ENCODE peak calls at places on chromosomes 7 and 10, in ten cellular contexts. B, L, J, A, H, Y, E, N, C and X are unnamed samples.
A peak's percentile ranks its signal among the peaks of the same experiment; 100 is the strongest.

GRCh38 chr10:73865459-73866442 is 8.6 kb downstream of the CAMK2G start:
- DNase-seq in B (no peak), L (no peak), J (no peak), A (no peak), H (no peak), Y (no peak), E (no peak), N (no peak), C (peak; percentile 56), X (no peak)

GRCh38 chr10:112429147-112429546 is 17.6 kb downstream of the ZDHHC6 start:
- DNase-seq in B (no peak), L (no peak), J (no peak), A (no peak), H (no peak), Y (no peak), E (no peak), N (no peak), C (no peak), X (no peak)

GRCh38 chr10:37813763-37814162 is 43.6 kb downstream of the ZNF248 start:
- DNase-seq in B (no peak), L (no peak), J (no peak), A (no peak), H (no peak), Y (no peak), E (no peak), N (no peak), C (no peak), X (no peak)

GRCh38 chr10:110747609-110748464 is 103.7 kb downstream of the RBM20 start:
- DNase-seq in B (no peak), L (peak; percentile 57), J (no peak), A (no peak), H (peak; percentile 61), Y (no peak), E (no peak), N (peak; percentile 68), C (no peak), X (peak; percentile 28)

GRCh38 chr10:79249156-79250121 is 97.8 kb upstream of the PPIF start:
- DNase-seq in B (no peak), L (no peak), J (no peak), A (no peak), H (no peak), Y (no peak), E (no peak), N (no peak), C (no peak), X (no peak)

GRCh38 chr7:96973986-96974385 is 31.4 kb upstream of the DLX6 start:
- DNase-seq in B (no peak), L (peak; percentile 27), J (no peak), A (no peak), H (peak; percentile 4), Y (peak; percentile 5), E (no peak), N (peak; percentile 61), C (no peak), X (peak; percentile 42)

GRCh38 chr10:103445767-103446567 is 6.2 kb downstream of the CALHM2 start:
- DNase-seq in B (no peak), L (peak; percentile 33), J (no peak), A (peak; percentile 89), H (peak; percentile 81), Y (peak; percentile 8), E (peak; percentile 51), N (peak; percentile 35), C (peak; percentile 64), X (no peak)

GRCh38 chr10:123582084-123582989 is 83.8 kb upstream of the GPR26 start:
- DNase-seq in B (peak; percentile 75), L (peak; percentile 20), J (peak; percentile 72), A (peak; percentile 35), H (peak; percentile 71), Y (peak; percentile 56), E (peak; percentile 76), N (peak; percentile 40), C (peak; percentile 78), X (peak; percentile 19)

GRCh38 chr7:82339958-82340357 is 103.6 kb downstream of the CACNA2D1 start:
- DNase-seq in B (no peak), L (no peak), J (no peak), A (no peak), H (no peak), Y (no peak), E (no peak), N (no peak), C (no peak), X (no peak)

GRCh38 chr7:151608031-151608551 is 88.4 kb upstream of the RHEB start:
- DNase-seq in B (no peak), L (no peak), J (peak; percentile 27), A (no peak), H (no peak), Y (peak; percentile 75), E (peak; percentile 65), N (peak; percentile 21), C (no peak), X (no peak)

GRCh38 chr7:31370610-31371009 is 30.1 kb upstream of the NEUROD6 start:
- DNase-seq in B (no peak), L (no peak), J (no peak), A (no peak), H (no peak), Y (no peak), E (no peak), N (peak; percentile 5), C (no peak), X (no peak)

GRCh38 chr7:55588379-55588699 is 16.0 kb upstream of the VOPP1 start:
- DNase-seq in B (peak; percentile 0), L (no peak), J (no peak), A (no peak), H (no peak), Y (peak; percentile 21), E (no peak), N (no peak), C (no peak), X (no peak)

GRCh38 chr7:55589905-55590304 is 17.6 kb upstream of the VOPP1 start:
- DNase-seq in B (peak; percentile 0), L (no peak), J (no peak), A (no peak), H (no peak), Y (no peak), E (no peak), N (no peak), C (no peak), X (no peak)

GRCh38 chr7:55588976-55589604 is 16.8 kb upstream of the VOPP1 start:
- DNase-seq in B (peak; percentile 1), L (no peak), J (no peak), A (no peak), H (no peak), Y (no peak), E (no peak), N (no peak), C (no peak), X (no peak)

GRCh38 chr7:55590517-55591281 is 18.4 kb upstream of the VOPP1 start:
- DNase-seq in B (peak; percentile 0), L (no peak), J (no peak), A (no peak), H (no peak), Y (no peak), E (no peak), N (no peak), C (no peak), X (no peak)

DNA sequence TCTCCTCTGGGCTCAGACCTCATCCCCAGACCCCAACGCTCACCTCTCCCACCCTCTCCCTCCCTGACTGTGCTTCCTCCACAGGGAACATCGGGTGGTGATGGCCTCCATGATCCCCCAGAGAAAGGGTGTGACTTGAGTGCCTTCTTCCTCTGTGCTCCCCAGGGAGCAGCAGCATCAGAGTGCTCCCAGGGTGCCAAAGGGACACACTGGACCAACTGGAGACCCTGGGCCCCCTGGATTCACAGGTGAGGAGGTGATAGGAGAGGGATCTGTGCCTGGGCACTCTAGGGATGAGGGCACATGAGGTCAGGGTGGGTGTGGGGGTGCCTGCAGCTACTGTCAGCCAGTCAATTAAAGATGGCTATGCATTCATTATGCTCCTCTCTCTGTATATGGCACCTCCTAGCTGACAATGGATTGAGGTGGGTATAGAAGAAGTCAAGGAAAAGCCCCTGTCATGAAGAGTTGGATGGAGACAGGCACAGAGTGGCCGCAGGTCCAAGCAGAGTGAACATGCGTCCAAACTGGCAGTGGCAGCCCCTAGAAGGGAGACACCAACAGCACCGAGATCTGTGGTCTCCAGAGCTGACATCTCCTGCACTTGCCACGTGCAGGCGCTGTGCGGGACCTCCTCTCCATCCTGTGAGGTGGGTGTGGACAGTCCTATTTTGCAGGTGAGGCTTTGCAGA is 15.5 kb upstream of the VOPP1 start:
- DNase-seq in B (no peak), L (no peak), J (no peak), A (no peak), H (no peak), Y (no peak), E (no peak), N (no peak), C (no peak), X (no peak)
- TF ChIP-seq CTCF in B (no peak), L (no peak), J (no peak), A (no peak), H (no peak), Y (no peak), E (no peak), N (no peak), C (no peak), X (no peak)

GRCh38 chr7:74023037-74023436 is 4.9 kb upstream of the ELN start:
- DNase-seq in B (peak; percentile 76), L (peak; percentile 42), J (peak; percentile 74), A (peak; percentile 68), H (peak; percentile 48), Y (peak; percentile 58), E (peak; percentile 76), N (peak; percentile 59), C (no peak), X (no peak)
- TF ChIP-seq CTCF in B (no peak), L (no peak), J (no peak), A (no peak), H (no peak), Y (peak; percentile 12), E (no peak), N (no peak), C (no peak), X (no peak)

GRCh38 chr7:110850239-110850638 is 240.7 kb upstream of the LRRN3 start:
- DNase-seq in B (no peak), L (no peak), J (no peak), A (no peak), H (no peak), Y (no peak), E (no peak), N (no peak), C (no peak), X (no peak)
- TF ChIP-seq CTCF in B (no peak), L (no peak), J (no peak), A (no peak), H (no peak), Y (no peak), E (no peak), N (no peak), C (no peak), X (no peak)

DNA sequence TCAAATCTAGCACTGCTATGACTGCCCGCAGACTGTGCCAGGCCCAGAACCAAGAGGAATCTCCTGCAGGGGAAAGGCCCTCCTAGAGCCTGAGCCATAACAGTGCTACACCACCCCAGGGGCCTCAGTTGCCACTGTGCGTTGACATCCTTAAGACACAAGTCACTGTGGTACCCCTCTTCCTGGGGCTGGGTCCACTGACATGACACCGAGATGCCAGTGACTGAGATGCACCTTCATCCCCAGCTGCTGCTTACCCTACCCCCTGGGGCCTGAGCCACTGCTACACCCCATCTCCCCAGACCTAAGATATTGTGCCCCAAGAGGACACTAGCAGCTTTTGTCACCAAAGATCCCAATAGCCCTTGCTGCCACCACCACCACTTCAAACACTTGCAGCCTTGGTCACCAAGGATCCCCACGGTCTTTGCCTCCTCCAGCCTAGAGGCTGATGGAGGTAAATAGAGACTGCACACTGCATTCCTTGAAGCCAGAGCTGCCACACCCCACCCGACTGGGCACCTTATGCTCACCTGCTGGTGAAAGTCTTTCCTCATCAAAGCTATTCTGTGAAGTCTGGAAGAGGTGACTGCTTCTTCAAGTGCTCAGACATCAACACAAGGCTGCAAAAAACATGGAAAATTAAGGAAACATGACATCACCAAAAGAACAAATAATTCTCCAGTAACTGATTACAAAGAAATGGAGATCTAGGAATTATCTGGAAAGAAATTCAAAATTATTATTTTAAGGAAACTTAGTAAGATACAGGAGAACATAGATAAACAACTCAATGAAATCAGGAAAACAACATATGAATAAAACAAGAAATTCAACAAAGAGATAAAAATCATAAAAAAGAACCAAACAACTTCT is 40.4 kb upstream of the SHH start:
- DNase-seq in B (no peak), L (no peak), J (no peak), A (no peak), H (no peak), Y (no peak), E (no peak), N (no peak), C (no peak), X (no peak)
- TF ChIP-seq CTCF in B (no peak), L (no peak), J (no peak), A (no peak), H (no peak), Y (no peak), E (no peak), N (no peak), C (no peak), X (no peak)